ENCODE peak calls at places on chromosomes 3 and 15, in four cellular contexts. One of them, this sample, is unnamed.

GRCh38 chr3:1677576-1678164 is 421.0 kb upstream of the CNTN4 start:
- DNase-seq in tibial artery: no peak
- DNase-seq in AG04450: no peak
- DNase-seq in CD4-positive, alpha-beta memory T cell: no peak
- DNase-seq in this sample: no peak

GRCh38 chr3:145015243-145015642 is 1043.6 kb downstream of the DIPK2A start:
- DNase-seq in tibial artery: no peak
- DNase-seq in AG04450: peak; percentile 6
- DNase-seq in CD4-positive, alpha-beta memory T cell: no peak
- DNase-seq in this sample: no peak

GRCh38 chr3:58490860-58491501 is 915 bp upstream of the KCTD6 start:
- DNase-seq in tibial artery: peak; percentile 71
- DNase-seq in AG04450: no peak
- DNase-seq in CD4-positive, alpha-beta memory T cell: no peak
- DNase-seq in this sample: no peak

GRCh38 chr3:8769088-8769822 is at the start of gene OXTR:
- DNase-seq in tibial artery: no peak
- DNase-seq in AG04450: peak; percentile 69
- DNase-seq in CD4-positive, alpha-beta memory T cell: peak; percentile 18
- DNase-seq in this sample: peak; percentile 34

GRCh38 chr3:158709666-158710083 is 22.6 kb downstream of the RARRES1 start:
- DNase-seq in tibial artery: no peak
- DNase-seq in AG04450: peak; percentile 86
- DNase-seq in CD4-positive, alpha-beta memory T cell: no peak
- DNase-seq in this sample: no peak

GRCh38 chr15:45414215-45414885 is 36.0 kb upstream of the GATM start:
- DNase-seq in tibial artery: no peak
- DNase-seq in AG04450: no peak
- DNase-seq in CD4-positive, alpha-beta memory T cell: no peak
- DNase-seq in this sample: no peak

GRCh38 chr3:101185341-101185740 is 135.0 kb downstream of the IMPG2 start:
- DNase-seq in tibial artery: no peak
- DNase-seq in AG04450: no peak
- DNase-seq in CD4-positive, alpha-beta memory T cell: no peak
- DNase-seq in this sample: no peak

GRCh38 chr15:76012021-76012551 is at the start of gene NRG4:
- DNase-seq in tibial artery: no peak
- DNase-seq in AG04450: no peak
- DNase-seq in CD4-positive, alpha-beta memory T cell: no peak
- DNase-seq in this sample: no peak

GRCh38 chr3:8607285-8608040 is 37.1 kb downstream of the SSUH2 start:
- DNase-seq in tibial artery: peak; percentile 85
- DNase-seq in AG04450: peak; percentile 37
- DNase-seq in CD4-positive, alpha-beta memory T cell: no peak
- DNase-seq in this sample: no peak

GRCh38 chr3:170848294-170848917 is 21.6 kb downstream of the RPL22L1 start:
- DNase-seq in tibial artery: no peak
- DNase-seq in AG04450: no peak
- DNase-seq in CD4-positive, alpha-beta memory T cell: no peak
- DNase-seq in this sample: no peak

GRCh38 chr3:59185586-59186381 is 136.0 kb upstream of the CFAP20DC start:
- DNase-seq in tibial artery: no peak
- DNase-seq in AG04450: no peak
- DNase-seq in CD4-positive, alpha-beta memory T cell: no peak
- DNase-seq in this sample: no peak

GRCh38 chr3:176663376-176663775 is 533.9 kb downstream of the TBL1XR1 start:
- DNase-seq in tibial artery: no peak
- DNase-seq in AG04450: no peak
- DNase-seq in CD4-positive, alpha-beta memory T cell: no peak
- DNase-seq in this sample: no peak

GRCh38 chr3:13301295-13301987 is 118.7 kb downstream of the NUP210 start:
- DNase-seq in tibial artery: no peak
- DNase-seq in AG04450: peak; percentile 30
- DNase-seq in CD4-positive, alpha-beta memory T cell: no peak
- DNase-seq in this sample: no peak

GRCh38 chr15:31551323-31551722 is 224.7 kb downstream of the KLF13 start:
- DNase-seq in tibial artery: no peak
- DNase-seq in AG04450: no peak
- DNase-seq in CD4-positive, alpha-beta memory T cell: no peak
- DNase-seq in this sample: no peak

GRCh38 chr15:78061963-78062427 is 15.5 kb downstream of the TBC1D2B start:
- DNase-seq in tibial artery: peak; percentile 65
- DNase-seq in AG04450: no peak
- DNase-seq in CD4-positive, alpha-beta memory T cell: peak; percentile 50
- DNase-seq in this sample: no peak

GRCh38 chr15:60731583-60732130 is 252.7 kb upstream of the ICE2 start:
- DNase-seq in tibial artery: no peak
- DNase-seq in AG04450: no peak
- DNase-seq in CD4-positive, alpha-beta memory T cell: no peak
- DNase-seq in this sample: no peak

GRCh38 chr3:123773681-123774431 is 110.3 kb downstream of the MYLK start:
- DNase-seq in tibial artery: peak; percentile 81
- DNase-seq in AG04450: peak; percentile 44
- DNase-seq in CD4-positive, alpha-beta memory T cell: no peak
- DNase-seq in this sample: no peak

GRCh38 chr15:39497016-39497758 is 83.7 kb upstream of the THBS1 start:
- DNase-seq in tibial artery: no peak
- DNase-seq in AG04450: no peak
- DNase-seq in CD4-positive, alpha-beta memory T cell: no peak
- DNase-seq in this sample: no peak

GRCh38 chr3:196111939-196112386 is 30.1 kb upstream of the TFRC start:
- DNase-seq in tibial artery: no peak
- DNase-seq in AG04450: no peak
- DNase-seq in CD4-positive, alpha-beta memory T cell: peak; percentile 24
- DNase-seq in this sample: no peak

GRCh38 chr15:41241251-41241964 is 10.3 kb downstream of the CHP1 start:
- DNase-seq in tibial artery: no peak
- DNase-seq in AG04450: no peak
- DNase-seq in CD4-positive, alpha-beta memory T cell: no peak
- DNase-seq in this sample: no peak

GRCh38 chr3:24943961-24944360 is 449.3 kb upstream of the THRB start:
- DNase-seq in tibial artery: no peak
- DNase-seq in AG04450: no peak
- DNase-seq in CD4-positive, alpha-beta memory T cell: no peak
- DNase-seq in this sample: no peak

GRCh38 chr3:107833046-107833445 is 257.8 kb downstream of the CD47 start:
- DNase-seq in tibial artery: no peak
- DNase-seq in AG04450: no peak
- DNase-seq in CD4-positive, alpha-beta memory T cell: no peak
- DNase-seq in this sample: no peak

GRCh38 chr3:123807820-123808219 is 76.3 kb downstream of the MYLK start:
- DNase-seq in tibial artery: no peak
- DNase-seq in AG04450: no peak
- DNase-seq in CD4-positive, alpha-beta memory T cell: no peak
- DNase-seq in this sample: no peak

GRCh38 chr15:68749365-68750141 is 71.1 kb downstream of the ANP32A start:
- DNase-seq in tibial artery: no peak
- DNase-seq in AG04450: no peak
- DNase-seq in CD4-positive, alpha-beta memory T cell: no peak
- DNase-seq in this sample: no peak

GRCh38 chr3:141797167-141797773 is 34.1 kb downstream of the GRK7 start:
- DNase-seq in tibial artery: peak; percentile 71
- DNase-seq in AG04450: no peak
- DNase-seq in CD4-positive, alpha-beta memory T cell: peak; percentile 26
- DNase-seq in this sample: no peak

GRCh38 chr3:185732782-185733181 is 92.1 kb downstream of the IGF2BP2 start:
- DNase-seq in tibial artery: no peak
- DNase-seq in AG04450: peak; percentile 64
- DNase-seq in CD4-positive, alpha-beta memory T cell: no peak
- DNase-seq in this sample: no peak

GRCh38 chr15:22259881-22260421 is 179.6 kb downstream of the OR4M2 start:
- DNase-seq in tibial artery: no peak
- DNase-seq in AG04450: no peak
- DNase-seq in CD4-positive, alpha-beta memory T cell: no peak
- DNase-seq in this sample: no peak
- H3K9me3 ChIP-seq in tibial artery: no peaks in the 10 kb centered on the region
- H3K9me3 ChIP-seq in AG04450: peaks cover 56% of the 10 kb centered on the region
- H3K9me3 ChIP-seq in CD4-positive, alpha-beta memory T cell: no peaks in the 10 kb centered on the region
- H3K9me3 ChIP-seq in this sample: no peaks in the 10 kb centered on the region

GRCh38 chr15:87340370-87340769 is 916.2 kb downstream of the NTRK3 start:
- DNase-seq in tibial artery: no peak
- DNase-seq in AG04450: no peak
- DNase-seq in CD4-positive, alpha-beta memory T cell: no peak
- DNase-seq in this sample: no peak

GRCh38 chr15:87349181-87349580 is 907.4 kb downstream of the NTRK3 start:
- DNase-seq in tibial artery: no peak
- DNase-seq in AG04450: no peak
- DNase-seq in CD4-positive, alpha-beta memory T cell: no peak
- DNase-seq in this sample: no peak

GRCh38 chr15:87348746-87349145 is 907.8 kb downstream of the NTRK3 start:
- DNase-seq in tibial artery: no peak
- DNase-seq in AG04450: no peak
- DNase-seq in CD4-positive, alpha-beta memory T cell: no peak
- DNase-seq in this sample: no peak

GRCh38 chr15:87347806-87348515 is 908.6 kb downstream of the NTRK3 start:
- DNase-seq in tibial artery: no peak
- DNase-seq in AG04450: no peak
- DNase-seq in CD4-positive, alpha-beta memory T cell: no peak
- DNase-seq in this sample: no peak

DNA sequence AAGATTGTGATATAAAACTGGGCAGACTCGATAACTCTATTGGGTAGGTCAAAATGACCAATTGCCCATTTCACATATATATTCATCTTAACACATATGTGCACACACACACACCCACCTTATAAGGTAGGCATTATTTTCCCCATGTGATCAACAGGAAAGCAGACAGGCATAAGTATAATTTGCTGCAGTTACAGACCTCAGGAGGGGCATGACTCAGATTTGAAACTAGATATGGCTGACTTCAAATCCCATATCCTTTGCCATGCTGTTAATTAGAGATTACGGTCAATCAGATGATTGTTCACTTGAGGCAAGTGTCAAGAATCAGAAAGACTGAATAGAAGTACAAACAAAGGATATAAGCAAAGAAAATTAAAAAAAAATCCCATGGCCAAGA is 910.6 kb downstream of the NTRK3 start:
- DNase-seq in tibial artery: no peak
- DNase-seq in AG04450: no peak
- DNase-seq in CD4-positive, alpha-beta memory T cell: no peak
- DNase-seq in this sample: no peak
- H3K9me3 ChIP-seq in tibial artery: no peaks in the 10 kb centered on the region
- H3K9me3 ChIP-seq in AG04450: no peaks in the 10 kb centered on the region
- H3K9me3 ChIP-seq in CD4-positive, alpha-beta memory T cell: no peaks in the 10 kb centered on the region
- H3K9me3 ChIP-seq in this sample: peaks cover 6% of the 10 kb centered on the region

DNA sequence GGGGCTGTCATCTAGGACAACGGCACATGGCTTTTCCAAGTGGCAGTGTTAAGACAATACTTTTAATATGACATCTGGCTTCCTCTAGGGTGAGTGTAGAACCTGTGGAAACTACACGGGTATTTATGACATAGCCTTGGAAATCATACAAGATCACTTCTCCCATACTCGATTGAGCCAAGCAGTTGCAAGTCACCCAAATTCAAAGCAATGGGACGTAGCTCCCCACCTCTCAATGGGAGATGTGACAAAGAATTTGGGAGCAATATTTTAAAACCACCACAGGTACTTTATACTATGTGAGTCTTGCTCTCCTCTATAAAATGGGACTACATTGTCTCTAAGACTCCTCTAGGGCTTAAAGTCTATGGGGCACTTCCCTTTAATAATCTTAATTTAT is 93.5 kb downstream of the TGFBR2 start:
- DNase-seq in tibial artery: no peak
- DNase-seq in AG04450: no peak
- DNase-seq in CD4-positive, alpha-beta memory T cell: no peak
- DNase-seq in this sample: no peak
- H3K9me3 ChIP-seq in tibial artery: peaks cover 5% of the 10 kb centered on the region
- H3K9me3 ChIP-seq in AG04450: peaks cover 4% of the 10 kb centered on the region
- H3K9me3 ChIP-seq in CD4-positive, alpha-beta memory T cell: no peaks in the 10 kb centered on the region
- H3K9me3 ChIP-seq in this sample: no peaks in the 10 kb centered on the region

GRCh38 chr15:97521894-97522293 is 438.6 kb upstream of the ARRDC4 start:
- DNase-seq in tibial artery: no peak
- DNase-seq in AG04450: no peak
- DNase-seq in CD4-positive, alpha-beta memory T cell: no peak
- DNase-seq in this sample: no peak

GRCh38 chr15:97522362-97522761 is 438.1 kb upstream of the ARRDC4 start:
- DNase-seq in tibial artery: no peak
- DNase-seq in AG04450: no peak
- DNase-seq in CD4-positive, alpha-beta memory T cell: no peak
- DNase-seq in this sample: no peak

GRCh38 chr15:97517726-97518125 is 442.8 kb upstream of the ARRDC4 start:
- DNase-seq in tibial artery: no peak
- DNase-seq in AG04450: no peak
- DNase-seq in CD4-positive, alpha-beta memory T cell: no peak
- DNase-seq in this sample: no peak

GRCh38 chr15:97521390-97521789 is 439.1 kb upstream of the ARRDC4 start:
- DNase-seq in tibial artery: no peak
- DNase-seq in AG04450: no peak
- DNase-seq in CD4-positive, alpha-beta memory T cell: no peak
- DNase-seq in this sample: no peak

DNA sequence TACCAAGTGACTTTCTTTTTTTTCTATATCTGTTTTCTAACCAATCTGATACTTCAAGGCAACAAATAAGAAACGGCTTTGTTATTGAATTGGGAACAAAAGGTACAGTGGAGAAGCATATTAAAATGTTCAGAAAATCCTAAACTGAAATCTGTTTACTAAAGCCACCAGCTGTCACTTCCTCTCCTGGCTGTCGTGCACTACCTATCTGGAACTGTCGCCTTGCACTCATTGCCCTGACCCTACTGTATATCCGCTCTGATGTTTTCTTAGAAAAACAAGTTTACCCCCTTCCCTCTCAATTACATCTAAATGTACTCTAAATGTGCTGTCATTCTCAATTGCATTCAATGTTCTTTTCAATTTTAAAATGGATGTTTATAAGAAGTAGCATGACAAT is 439.8 kb upstream of the ARRDC4 start:
- DNase-seq in tibial artery: no peak
- DNase-seq in AG04450: no peak
- DNase-seq in CD4-positive, alpha-beta memory T cell: no peak
- DNase-seq in this sample: no peak
- H3K9me3 ChIP-seq in tibial artery: no peaks in the 10 kb centered on the region
- H3K9me3 ChIP-seq in AG04450: peaks cover 17% of the 10 kb centered on the region
- H3K9me3 ChIP-seq in CD4-positive, alpha-beta memory T cell: no peaks in the 10 kb centered on the region
- H3K9me3 ChIP-seq in this sample: no peaks in the 10 kb centered on the region

GRCh38 chr15:43361313-43361903 is 9.4 kb downstream of the ZSCAN29 start:
- DNase-seq in tibial artery: no peak
- DNase-seq in AG04450: no peak
- DNase-seq in CD4-positive, alpha-beta memory T cell: no peak
- DNase-seq in this sample: no peak

GRCh38 chr15:43360821-43361220 is 10.0 kb downstream of the ZSCAN29 start:
- DNase-seq in tibial artery: no peak
- DNase-seq in AG04450: no peak
- DNase-seq in CD4-positive, alpha-beta memory T cell: no peak
- DNase-seq in this sample: no peak
- H3K9me3 ChIP-seq in tibial artery: peaks cover 67% of the 10 kb centered on the region
- H3K9me3 ChIP-seq in AG04450: peaks cover 36% of the 10 kb centered on the region
- H3K9me3 ChIP-seq in CD4-positive, alpha-beta memory T cell: no peaks in the 10 kb centered on the region
- H3K9me3 ChIP-seq in this sample: peaks cover 31% of the 10 kb centered on the region